ENCODE peak calls at places on chromosomes 12 and 14, in six cellular contexts. One of them, this sample, is unnamed.

GRCh38 chr12:68536885-68537284 is 73.8 kb upstream of the RAP1B start:
- DNase-seq in pancreas: no peak
- DNase-seq in astrocyte of the cerebellum: no peak
- DNase-seq in tibial artery: no peak
- DNase-seq in HCT116: no peak
- DNase-seq in prostate gland: no peak
- DNase-seq in this sample: no peak

GRCh38 chr12:96401061-96401871 is 1.0 kb upstream of the CDK17 start:
- DNase-seq in prostate gland: peak
- DNase-seq in tibial artery: no peak
- DNase-seq in pancreas: no peak
- DNase-seq in astrocyte of the cerebellum: peak
- DNase-seq in HCT116: peak
- DNase-seq in this sample: peak

GRCh38 chr14:79265366-79265765 is 945.9 kb downstream of the DIO2 start:
- DNase-seq in tibial artery: no peak
- DNase-seq in prostate gland: no peak
- DNase-seq in HCT116: no peak
- DNase-seq in pancreas: no peak
- DNase-seq in astrocyte of the cerebellum: no peak
- DNase-seq in this sample: peak

GRCh38 chr12:95532851-95533250 is 18.4 kb downstream of the USP44 start:
- DNase-seq in tibial artery: no peak
- DNase-seq in astrocyte of the cerebellum: peak
- DNase-seq in HCT116: no peak
- DNase-seq in pancreas: no peak
- DNase-seq in prostate gland: no peak
- DNase-seq in this sample: peak

GRCh38 chr12:39300799-39301198 is 142.1 kb downstream of the KIF21A start:
- DNase-seq in pancreas: no peak
- DNase-seq in HCT116: no peak
- DNase-seq in prostate gland: no peak
- DNase-seq in astrocyte of the cerebellum: peak
- DNase-seq in tibial artery: no peak
- DNase-seq in this sample: peak

GRCh38 chr12:40325349-40325960 is 100.7 kb downstream of the LRRK2 start:
- DNase-seq in prostate gland: no peak
- DNase-seq in tibial artery: no peak
- DNase-seq in pancreas: no peak
- DNase-seq in astrocyte of the cerebellum: no peak
- DNase-seq in HCT116: peak
- DNase-seq in this sample: peak

GRCh38 chr12:109264095-109264942 is 44.8 kb downstream of the FOXN4 start:
- DNase-seq in astrocyte of the cerebellum: no peak
- DNase-seq in pancreas: peak
- DNase-seq in prostate gland: peak
- DNase-seq in tibial artery: peak
- DNase-seq in HCT116: peak
- DNase-seq in this sample: peak

GRCh38 chr14:77485901-77486678 is 12.5 kb downstream of the ISM2 start:
- DNase-seq in tibial artery: no peak
- DNase-seq in HCT116: no peak
- DNase-seq in pancreas: no peak
- DNase-seq in astrocyte of the cerebellum: no peak
- DNase-seq in prostate gland: no peak
- DNase-seq in this sample: peak

GRCh38 chr14:32932921-32933622 is 5.6 kb upstream of the NPAS3 start:
- DNase-seq in pancreas: peak
- DNase-seq in prostate gland: no peak
- DNase-seq in tibial artery: peak
- DNase-seq in astrocyte of the cerebellum: no peak
- DNase-seq in HCT116: no peak
- DNase-seq in this sample: no peak

GRCh38 chr14:98957211-98958047 is 314.6 kb downstream of the BCL11B start:
- DNase-seq in pancreas: no peak
- DNase-seq in prostate gland: no peak
- DNase-seq in tibial artery: peak
- DNase-seq in HCT116: no peak
- DNase-seq in astrocyte of the cerebellum: peak
- DNase-seq in this sample: peak

GRCh38 chr12:50934371-50934851 is 17.9 kb upstream of the HIGD1C start:
- DNase-seq in HCT116: no peak
- DNase-seq in pancreas: no peak
- DNase-seq in prostate gland: no peak
- DNase-seq in astrocyte of the cerebellum: no peak
- DNase-seq in tibial artery: peak
- DNase-seq in this sample: peak

GRCh38 chr14:93984987-93985410 is 8.6 kb upstream of the ASB2 start:
- DNase-seq in astrocyte of the cerebellum: peak
- DNase-seq in pancreas: no peak
- DNase-seq in tibial artery: peak
- DNase-seq in prostate gland: no peak
- DNase-seq in HCT116: peak
- DNase-seq in this sample: peak
- TF ChIP-seq CTCF in astrocyte of the cerebellum: peak
- TF ChIP-seq CTCF in pancreas: no peak
- TF ChIP-seq CTCF in tibial artery: peak
- TF ChIP-seq CTCF in prostate gland: peak
- TF ChIP-seq CTCF in HCT116: peak
- TF ChIP-seq CTCF in this sample: peak

DNA sequence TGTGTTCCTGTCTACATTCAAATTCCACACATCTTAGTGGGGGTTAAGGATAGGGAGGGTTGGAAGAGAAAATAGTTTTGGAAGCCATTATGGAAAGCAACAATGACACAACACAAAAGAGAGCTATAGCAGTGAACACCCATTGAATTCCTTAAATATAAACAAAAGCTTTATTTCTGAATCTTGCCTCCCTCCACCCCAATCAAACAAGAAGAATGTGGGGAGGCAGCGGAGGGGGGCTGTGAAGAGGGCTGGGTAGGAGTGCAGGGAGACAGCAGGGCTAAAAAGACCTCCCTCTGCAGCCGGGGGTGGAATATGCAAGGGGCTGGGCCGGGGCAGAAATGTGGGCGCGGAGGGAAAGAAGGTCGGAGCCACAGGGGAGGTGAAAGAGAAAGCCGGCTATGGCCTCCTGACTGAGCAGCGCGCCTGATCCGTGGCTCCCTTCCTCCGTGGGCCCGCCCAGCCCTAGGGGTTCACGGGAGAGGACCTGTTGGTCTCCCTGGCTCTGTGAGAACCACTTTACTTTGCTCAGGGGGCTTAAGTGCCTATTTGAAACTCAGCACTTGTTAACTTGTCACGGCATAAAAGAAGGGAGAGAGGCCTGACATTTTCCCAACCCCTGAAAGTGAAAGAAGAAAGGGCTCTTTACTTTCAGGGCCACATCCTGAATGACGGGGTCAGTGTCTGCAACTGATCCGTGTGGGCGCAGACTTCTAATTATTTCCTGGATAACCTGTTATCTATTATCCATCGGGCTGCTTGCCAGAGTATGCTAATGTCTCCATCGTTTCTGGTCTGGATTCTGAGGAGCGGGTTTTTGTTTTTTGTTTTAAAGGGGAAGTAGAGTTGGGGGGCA is 127.3 kb upstream of the MAX start:
- DNase-seq in HCT116: no peak
- DNase-seq in pancreas: no peak
- DNase-seq in astrocyte of the cerebellum: no peak
- DNase-seq in prostate gland: peak
- DNase-seq in tibial artery: no peak
- DNase-seq in this sample: peak
- H3K4me3 ChIP-seq in HCT116: peak
- H3K4me3 ChIP-seq in pancreas: peak
- H3K4me3 ChIP-seq in astrocyte of the cerebellum: peak
- H3K4me3 ChIP-seq in prostate gland: peak
- H3K4me3 ChIP-seq in tibial artery: peak
- H3K4me3 ChIP-seq in this sample: no peak

GRCh38 chr12:77728018-77728417 is 102.7 kb upstream of the NAV3 start:
- DNase-seq in prostate gland: no peak
- DNase-seq in HCT116: no peak
- DNase-seq in astrocyte of the cerebellum: no peak
- DNase-seq in tibial artery: no peak
- DNase-seq in pancreas: no peak
- DNase-seq in this sample: no peak

GRCh38 chr12:77727442-77728001 is 103.2 kb upstream of the NAV3 start:
- DNase-seq in pancreas: no peak
- DNase-seq in astrocyte of the cerebellum: no peak
- DNase-seq in HCT116: no peak
- DNase-seq in tibial artery: no peak
- DNase-seq in prostate gland: no peak
- DNase-seq in this sample: no peak

GRCh38 chr12:77723308-77723707 is 107.4 kb upstream of the NAV3 start:
- DNase-seq in prostate gland: peak
- DNase-seq in tibial artery: no peak
- DNase-seq in HCT116: no peak
- DNase-seq in astrocyte of the cerebellum: no peak
- DNase-seq in pancreas: no peak
- DNase-seq in this sample: no peak

GRCh38 chr12:77725611-77726010 is 105.1 kb upstream of the NAV3 start:
- DNase-seq in prostate gland: no peak
- DNase-seq in pancreas: no peak
- DNase-seq in astrocyte of the cerebellum: peak
- DNase-seq in tibial artery: no peak
- DNase-seq in HCT116: no peak
- DNase-seq in this sample: peak

GRCh38 chr12:77724367-77724957 is 106.2 kb upstream of the NAV3 start:
- DNase-seq in astrocyte of the cerebellum: peak
- DNase-seq in pancreas: no peak
- DNase-seq in HCT116: peak
- DNase-seq in prostate gland: no peak
- DNase-seq in tibial artery: no peak
- DNase-seq in this sample: peak
- TF ChIP-seq CTCF in astrocyte of the cerebellum: peak
- TF ChIP-seq CTCF in pancreas: peak
- TF ChIP-seq CTCF in HCT116: peak
- TF ChIP-seq CTCF in prostate gland: peak
- TF ChIP-seq CTCF in tibial artery: peak
- TF ChIP-seq CTCF in this sample: peak

DNA sequence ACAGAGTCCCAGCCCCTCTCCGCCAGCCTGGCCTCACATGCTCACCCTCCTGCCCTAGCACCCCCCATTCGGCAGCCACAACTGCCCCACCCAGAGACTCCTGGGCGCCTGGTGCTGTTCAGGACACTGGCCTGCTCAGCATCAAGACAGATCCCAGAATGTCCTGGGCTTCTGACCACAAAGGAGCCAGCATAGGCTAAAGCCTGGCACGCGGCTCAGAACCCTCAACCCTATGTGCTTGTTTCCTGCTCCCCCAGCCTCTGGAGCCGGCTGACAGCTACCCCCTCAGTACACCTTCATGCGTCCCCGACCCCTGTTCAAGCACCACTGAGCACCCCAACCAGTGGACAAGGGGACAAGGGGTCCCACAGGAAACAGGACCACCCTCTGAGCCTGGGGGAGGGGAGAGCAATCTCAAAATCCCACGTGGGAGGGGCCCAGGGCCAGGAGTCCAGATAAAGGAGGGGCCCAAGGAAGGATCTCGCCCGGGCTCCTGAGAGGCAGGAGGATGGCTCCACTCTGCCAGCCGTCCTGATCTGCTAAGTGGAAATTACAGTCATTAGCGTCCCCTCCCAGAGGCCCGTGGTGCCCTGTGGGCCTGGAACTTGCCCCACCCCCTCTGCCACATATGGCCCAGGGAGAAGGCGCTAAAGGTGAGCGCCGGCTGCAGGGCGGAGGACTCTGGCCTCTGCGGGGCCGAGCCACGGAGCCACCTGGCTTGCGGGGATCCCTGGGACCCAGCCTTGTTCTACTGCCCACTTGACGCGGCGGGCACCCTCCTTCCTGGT is 27.1 kb upstream of the GPR132 start:
- DNase-seq in HCT116: no peak
- DNase-seq in tibial artery: no peak
- DNase-seq in prostate gland: no peak
- DNase-seq in astrocyte of the cerebellum: no peak
- DNase-seq in pancreas: peak
- DNase-seq in this sample: no peak
- H3K4me3 ChIP-seq in HCT116: peak
- H3K4me3 ChIP-seq in tibial artery: peak
- H3K4me3 ChIP-seq in prostate gland: peak
- H3K4me3 ChIP-seq in astrocyte of the cerebellum: peak
- H3K4me3 ChIP-seq in pancreas: peak
- H3K4me3 ChIP-seq in this sample: peak

GRCh38 chr12:89354630-89354931 is 2.3 kb upstream of the DUSP6 start:
- DNase-seq in prostate gland: no peak
- DNase-seq in HCT116: no peak
- DNase-seq in tibial artery: no peak
- DNase-seq in pancreas: no peak
- DNase-seq in astrocyte of the cerebellum: no peak
- DNase-seq in this sample: no peak
- TF ChIP-seq CTCF in prostate gland: no peak
- TF ChIP-seq CTCF in HCT116: no peak
- TF ChIP-seq CTCF in tibial artery: no peak
- TF ChIP-seq CTCF in pancreas: no peak
- TF ChIP-seq CTCF in astrocyte of the cerebellum: no peak
- TF ChIP-seq CTCF in this sample: no peak

GRCh38 chr14:20667957-20668356 is 16.4 kb upstream of the RNASE4 start:
- DNase-seq in prostate gland: no peak
- DNase-seq in HCT116: no peak
- DNase-seq in pancreas: no peak
- DNase-seq in astrocyte of the cerebellum: no peak
- DNase-seq in tibial artery: no peak
- DNase-seq in this sample: no peak

GRCh38 chr14:20661197-20661596 is 19.7 kb upstream of the OR6S1 start:
- DNase-seq in tibial artery: no peak
- DNase-seq in astrocyte of the cerebellum: no peak
- DNase-seq in prostate gland: no peak
- DNase-seq in pancreas: no peak
- DNase-seq in HCT116: no peak
- DNase-seq in this sample: no peak

GRCh38 chr14:20659813-20660395 is 18.4 kb upstream of the OR6S1 start:
- DNase-seq in astrocyte of the cerebellum: no peak
- DNase-seq in tibial artery: no peak
- DNase-seq in prostate gland: no peak
- DNase-seq in HCT116: no peak
- DNase-seq in pancreas: no peak
- DNase-seq in this sample: peak

GRCh38 chr14:20658246-20658645 is 16.8 kb upstream of the OR6S1 start:
- DNase-seq in tibial artery: no peak
- DNase-seq in HCT116: no peak
- DNase-seq in prostate gland: no peak
- DNase-seq in pancreas: no peak
- DNase-seq in astrocyte of the cerebellum: no peak
- DNase-seq in this sample: no peak

GRCh38 chr14:20662968-20663731 is 21.2 kb upstream of the RNASE4 start:
- DNase-seq in astrocyte of the cerebellum: no peak
- DNase-seq in HCT116: peak
- DNase-seq in prostate gland: peak
- DNase-seq in tibial artery: peak
- DNase-seq in pancreas: peak
- DNase-seq in this sample: peak
- H3K4me3 ChIP-seq in astrocyte of the cerebellum: peak
- H3K4me3 ChIP-seq in HCT116: peak
- H3K4me3 ChIP-seq in prostate gland: peak
- H3K4me3 ChIP-seq in tibial artery: peak
- H3K4me3 ChIP-seq in pancreas: no peak
- H3K4me3 ChIP-seq in this sample: peak

GRCh38 chr12:112167728-112168525 is 42.6 kb downstream of the TRAFD1 start:
- DNase-seq in prostate gland: no peak
- DNase-seq in tibial artery: no peak
- DNase-seq in astrocyte of the cerebellum: no peak
- DNase-seq in pancreas: peak
- DNase-seq in HCT116: no peak
- DNase-seq in this sample: no peak
- TF ChIP-seq CTCF in prostate gland: no peak
- TF ChIP-seq CTCF in tibial artery: no peak
- TF ChIP-seq CTCF in astrocyte of the cerebellum: no peak
- TF ChIP-seq CTCF in pancreas: no peak
- TF ChIP-seq CTCF in HCT116: no peak
- TF ChIP-seq CTCF in this sample: no peak

GRCh38 chr12:92899388-92900001 is 29.6 kb downstream of the EEA1 start:
- DNase-seq in prostate gland: peak
- DNase-seq in pancreas: no peak
- DNase-seq in HCT116: peak
- DNase-seq in astrocyte of the cerebellum: peak
- DNase-seq in tibial artery: peak
- DNase-seq in this sample: peak
- H3K4me3 ChIP-seq in prostate gland: no peak
- H3K4me3 ChIP-seq in pancreas: no peak
- H3K4me3 ChIP-seq in HCT116: peak
- H3K4me3 ChIP-seq in astrocyte of the cerebellum: no peak
- H3K4me3 ChIP-seq in tibial artery: peak
- H3K4me3 ChIP-seq in this sample: peak